ENCODE peak calls at places on chromosome 6, in nine cellular contexts. V is activated gamma-delta T cell; E is effector memory CD8-positive, alpha-beta T cell; C is activated CD4-positive, alpha-beta T cell treated with anti-CD3 and anti-CD28 coated beads, Interleukin-2, amount 10 ng/mL, durations not matched to agents 7 days and 5 days; P is EH; Y is stimulated activated CD4-positive, alpha-beta T cell treated with anti-CD3 and anti-CD28 coated beads, Interleukin-2, amount 100 ng/mL, for 48 hours; W is HT-29; S is activated T-cell treated with anti-CD3 and anti-CD28 coated beads, Interleukin-2, amount 50 U/mL, for 4 hours; L is foreskin melanocyte. D is an unnamed sample.

GRCh38 chr6:145830612-145831011 is 16.0 kb upstream of the FBXO30 start:
- DNase-seq in V (no peak), E (no peak), C (no peak), P (no peak), Y (no peak), W (no peak), S (no peak), L (no peak), D (no peak)

GRCh38 chr6:122604676-122605075 is 5.5 kb upstream of the PKIB start:
- DNase-seq in V (no peak), E (no peak), C (no peak), P (no peak), Y (no peak), W (no peak), S (no peak), L (peak; percentile 83), D (no peak)

GRCh38 chr6:40397287-40398033 is 189.7 kb downstream of the LRFN2 start:
- DNase-seq in V (no peak), E (no peak), C (no peak), P (no peak), Y (no peak), W (no peak), S (no peak), L (no peak), D (no peak)

GRCh38 chr6:6810727-6811126 is 222.2 kb downstream of the LY86 start:
- DNase-seq in V (no peak), E (no peak), C (no peak), P (no peak), Y (no peak), W (no peak), S (no peak), L (no peak), D (no peak)

GRCh38 chr6:33695451-33695855 is 16.0 kb downstream of the UQCC2 start:
- DNase-seq in V (no peak), E (no peak), C (no peak), P (no peak), Y (no peak), W (no peak), S (no peak), L (no peak), D (no peak)

GRCh38 chr6:162109466-162110040 is 618.0 kb downstream of the PRKN start:
- DNase-seq in V (no peak), E (no peak), C (no peak), P (no peak), Y (no peak), W (no peak), S (no peak), L (no peak), D (no peak)

GRCh38 chr6:44068607-44069296 is 58.5 kb downstream of the MRPL14 start:
- DNase-seq in V (no peak), E (no peak), C (no peak), P (no peak), Y (no peak), W (no peak), S (no peak), L (no peak), D (no peak)

GRCh38 chr6:4772750-4773149 is 3.5 kb upstream of the CDYL start:
- DNase-seq in V (no peak), E (no peak), C (no peak), P (no peak), Y (no peak), W (no peak), S (no peak), L (no peak), D (no peak)

GRCh38 chr6:79117752-79118151 is 39.7 kb upstream of the PHIP start:
- DNase-seq in V (no peak), E (no peak), C (no peak), P (peak; percentile 13), Y (no peak), W (no peak), S (no peak), L (peak; percentile 47), D (no peak)

GRCh38 chr6:42929928-42930360 is 664 bp downstream of the CNPY3 start:
- DNase-seq in V (no peak), E (peak; percentile 44), C (peak; percentile 60), P (peak; percentile 86), Y (peak; percentile 50), W (peak; percentile 46), S (peak; percentile 42), L (peak; percentile 73), D (no peak)

GRCh38 chr6:34671801-34672656 is 24.5 kb downstream of the ILRUN start:
- DNase-seq in V (no peak), E (peak; percentile 63), C (peak; percentile 85), P (peak; percentile 64), Y (peak; percentile 49), W (no peak), S (peak; percentile 64), L (no peak), D (peak; percentile 84)

GRCh38 chr6:26329763-26330511 is 35.1 kb upstream of the BTN3A2 start:
- DNase-seq in V (no peak), E (peak; percentile 51), C (peak; percentile 54), P (peak; percentile 65), Y (peak; percentile 69), W (peak; percentile 86), S (peak; percentile 54), L (peak; percentile 26), D (peak; percentile 68)

GRCh38 chr6:11194399-11195274 is 37.8 kb downstream of the NEDD9 start:
- DNase-seq in V (no peak), E (no peak), C (no peak), P (peak; percentile 88), Y (no peak), W (no peak), S (no peak), L (no peak), D (no peak)

GRCh38 chr6:100382767-100383195 is 81.9 kb downstream of the SIM1 start:
- DNase-seq in V (no peak), E (no peak), C (no peak), P (peak; percentile 46), Y (no peak), W (no peak), S (no peak), L (no peak), D (no peak)

GRCh38 chr6:157670466-157671186 is 152.4 kb upstream of the SNX9 start:
- DNase-seq in V (no peak), E (no peak), C (peak; percentile 12), P (no peak), Y (no peak), W (no peak), S (no peak), L (no peak), D (no peak)

GRCh38 chr6:25404693-25405169 is 125.6 kb downstream of the CARMIL1 start:
- DNase-seq in V (no peak), E (peak; percentile 7), C (peak; percentile 51), P (no peak), Y (peak; percentile 15), W (peak; percentile 3), S (peak; percentile 13), L (no peak), D (peak; percentile 58)

GRCh38 chr6:43807228-43808061 is 37.4 kb downstream of the VEGFA start:
- DNase-seq in V (no peak), E (no peak), C (no peak), P (peak; percentile 32), Y (no peak), W (peak; percentile 49), S (no peak), L (peak; percentile 3), D (no peak)

GRCh38 chr6:40340957-40341356 is 246.2 kb downstream of the LRFN2 start:
- DNase-seq in V (no peak), E (no peak), C (no peak), P (no peak), Y (no peak), W (no peak), S (no peak), L (no peak), D (no peak)

GRCh38 chr6:12937971-12938370 is 221.4 kb downstream of the PHACTR1 start:
- DNase-seq in V (no peak), E (no peak), C (no peak), P (no peak), Y (no peak), W (no peak), S (no peak), L (no peak), D (no peak)

GRCh38 chr6:43934183-43934802 is 164.3 kb downstream of the VEGFA start:
- DNase-seq in V (no peak), E (no peak), C (no peak), P (no peak), Y (no peak), W (no peak), S (no peak), L (no peak), D (no peak)

GRCh38 chr6:34082348-34082747 is 63.5 kb downstream of the GRM4 start:
- DNase-seq in V (no peak), E (no peak), C (no peak), P (no peak), Y (no peak), W (no peak), S (no peak), L (no peak), D (no peak)

GRCh38 chr6:142945446-142946180 is 637 bp upstream of the HIVEP2 start:
- DNase-seq in V (peak; percentile 58), E (peak; percentile 69), C (peak; percentile 51), P (peak; percentile 41), Y (peak; percentile 40), W (peak; percentile 62), S (peak; percentile 63), L (peak; percentile 40), D (peak; percentile 54)

GRCh38 chr6:20217476-20217855 is 5.2 kb upstream of the MBOAT1 start:
- DNase-seq in V (no peak), E (no peak), C (no peak), P (no peak), Y (no peak), W (no peak), S (no peak), L (peak; percentile 29), D (no peak)

GRCh38 chr6:27138837-27139752 is 108.4 kb upstream of the PRSS16 start:
- DNase-seq in V (peak; percentile 41), E (peak; percentile 43), C (peak; percentile 82), P (peak; percentile 70), Y (peak; percentile 60), W (no peak), S (peak; percentile 39), L (peak; percentile 90), D (peak; percentile 79)